ENCODE peak calls at places on chromosomes 2 and 18, in six cellular contexts. T is sigmoid colon, S is suprapubic skin, R is tibial nerve, B is SK-N-SH, C is HepG2. I is an unnamed sample.

GRCh38 chr2:55418512-55419235 is 982 bp downstream of the CCDC88A start:
- DNase-seq in T (no peak), S (no peak), R (peak), B (peak), C (peak), I (no peak)

GRCh38 chr2:113672297-113672696 is 45.2 kb downstream of the RABL2A start:
- DNase-seq in T (no peak), S (no peak), R (no peak), B (no peak), C (no peak), I (no peak)

GRCh38 chr2:5172923-5173322 is 519.3 kb upstream of the SOX11 start:
- DNase-seq in T (no peak), S (no peak), R (no peak), B (no peak), C (no peak), I (no peak)

GRCh38 chr2:121925466-121925865 is 170.0 kb downstream of the TSN start:
- DNase-seq in T (no peak), S (no peak), R (no peak), B (no peak), C (no peak), I (no peak)

GRCh38 chr2:241950878-241951331 is 81.4 kb downstream of the RTP5 start:
- DNase-seq in T (peak), S (peak), R (peak), B (peak), C (peak), I (peak)

GRCh38 chr18:9436176-9436575 is 39.1 kb upstream of the RALBP1 start:
- DNase-seq in T (no peak), S (no peak), R (no peak), B (no peak), C (no peak), I (no peak)

GRCh38 chr18:7011142-7011541 is 106.5 kb downstream of the LAMA1 start:
- DNase-seq in T (no peak), S (no peak), R (no peak), B (no peak), C (no peak), I (peak)

GRCh38 chr18:12041561-12041960 is 52.1 kb upstream of the ANKRD62 start:
- DNase-seq in T (no peak), S (no peak), R (no peak), B (no peak), C (no peak), I (no peak)

GRCh38 chr2:200338692-200339091 is 32.2 kb downstream of the SPATS2L start:
- DNase-seq in T (no peak), S (no peak), R (no peak), B (no peak), C (peak), I (no peak)

GRCh38 chr2:239361311-239361642 is 39.5 kb downstream of the HDAC4 start:
- DNase-seq in T (peak), S (no peak), R (no peak), B (no peak), C (no peak), I (no peak)

GRCh38 chr2:43293744-43294695 is 67.6 kb upstream of the ZFP36L2 start:
- DNase-seq in T (peak), S (no peak), R (peak), B (no peak), C (peak), I (no peak)

GRCh38 chr2:197838036-197838435 is 33.6 kb downstream of the PLCL1 start:
- DNase-seq in T (no peak), S (no peak), R (no peak), B (no peak), C (no peak), I (no peak)

GRCh38 chr2:197835293-197835692 is 30.9 kb downstream of the PLCL1 start:
- DNase-seq in T (no peak), S (no peak), R (no peak), B (no peak), C (no peak), I (no peak)

GRCh38 chr2:197839327-197839726 is 34.9 kb downstream of the PLCL1 start:
- DNase-seq in T (no peak), S (no peak), R (no peak), B (no peak), C (no peak), I (no peak)

GRCh38 chr2:197838589-197838988 is 34.2 kb downstream of the PLCL1 start:
- DNase-seq in T (no peak), S (no peak), R (no peak), B (no peak), C (no peak), I (no peak)
- H3K27ac ChIP-seq in T (peak), S (no peak), R (peak), B (peak), C (no peak), I (peak)

GRCh38 chr2:164014068-164014577 is 278.3 kb upstream of the FIGN start:
- DNase-seq in T (no peak), S (no peak), R (no peak), B (no peak), C (no peak), I (no peak)
- TF ChIP-seq EP300 in T (no peak), S (no peak), R (peak), B (no peak), C (no peak), I (no peak)

DNA sequence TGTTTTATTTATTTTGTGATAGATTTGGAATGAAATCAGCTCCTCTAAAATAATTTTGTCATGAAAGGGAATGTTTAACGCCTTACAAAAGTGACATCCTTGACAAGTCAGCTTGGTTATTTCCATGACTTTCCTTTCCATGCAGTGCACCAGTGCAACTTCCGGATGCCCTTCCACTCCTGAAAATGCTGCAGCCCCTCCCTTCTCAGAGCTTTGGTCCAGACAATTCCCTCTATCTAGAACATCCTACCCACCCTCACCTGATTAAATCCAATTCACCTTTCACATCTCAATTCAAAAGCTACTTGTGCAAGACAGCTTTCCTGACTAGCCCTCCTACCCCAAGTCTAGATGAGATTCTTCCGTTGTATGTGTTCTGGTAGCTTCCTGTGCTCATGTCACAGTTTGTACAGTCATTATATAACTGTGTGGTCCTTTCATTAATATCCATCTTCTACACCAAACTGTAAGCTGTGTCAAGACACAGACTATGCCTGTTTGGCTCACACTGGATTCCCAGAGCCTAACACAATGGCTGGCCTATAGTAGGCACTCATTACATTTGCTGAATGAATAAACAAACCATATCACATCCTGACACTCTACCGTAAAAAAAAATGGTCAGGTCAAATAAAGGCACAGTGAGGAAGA is 72.7 kb downstream of the ANKRD44 start:
- DNase-seq in T (no peak), S (no peak), R (no peak), B (no peak), C (no peak), I (no peak)
- H3K27ac ChIP-seq in T (no peak), S (peak), R (peak), B (no peak), C (no peak), I (no peak)

DNA sequence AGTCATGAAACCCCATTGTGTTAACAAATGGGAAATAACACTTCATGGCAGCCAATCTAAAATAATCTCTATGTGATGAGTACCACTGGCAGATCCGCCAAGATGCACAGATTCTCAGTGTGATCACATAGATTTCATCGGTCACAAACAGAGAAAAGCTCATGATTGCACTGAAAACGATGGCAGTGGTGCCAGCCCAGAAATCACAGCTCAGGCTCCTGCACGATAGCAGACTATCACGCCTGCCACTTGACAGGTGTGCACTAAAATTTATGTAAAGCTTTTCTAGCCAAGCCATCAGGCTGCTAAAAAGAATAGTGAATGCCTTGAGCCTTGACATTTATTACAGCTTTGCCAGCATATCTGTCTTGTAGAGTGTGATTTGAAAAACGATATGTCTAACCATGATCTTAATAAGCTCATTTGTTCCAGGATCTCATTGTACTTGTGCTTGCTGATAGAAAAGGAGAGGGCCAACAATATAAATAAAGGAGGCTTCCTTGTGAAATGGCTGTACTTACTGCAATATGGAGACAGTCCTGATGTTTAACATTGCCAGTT is 409.5 kb upstream of the CWC22 start:
- DNase-seq in T (no peak), S (no peak), R (no peak), B (no peak), C (no peak), I (no peak)
- TF ChIP-seq EP300 in T (no peak), S (no peak), R (no peak), B (no peak), C (no peak), I (no peak)

GRCh38 chr2:10680214-10680613 is 9.6 kb downstream of the NOL10 start:
- DNase-seq in T (no peak), S (no peak), R (no peak), B (no peak), C (no peak), I (no peak)
- H3K27ac ChIP-seq in T (no peak), S (no peak), R (no peak), B (no peak), C (no peak), I (no peak)

DNA sequence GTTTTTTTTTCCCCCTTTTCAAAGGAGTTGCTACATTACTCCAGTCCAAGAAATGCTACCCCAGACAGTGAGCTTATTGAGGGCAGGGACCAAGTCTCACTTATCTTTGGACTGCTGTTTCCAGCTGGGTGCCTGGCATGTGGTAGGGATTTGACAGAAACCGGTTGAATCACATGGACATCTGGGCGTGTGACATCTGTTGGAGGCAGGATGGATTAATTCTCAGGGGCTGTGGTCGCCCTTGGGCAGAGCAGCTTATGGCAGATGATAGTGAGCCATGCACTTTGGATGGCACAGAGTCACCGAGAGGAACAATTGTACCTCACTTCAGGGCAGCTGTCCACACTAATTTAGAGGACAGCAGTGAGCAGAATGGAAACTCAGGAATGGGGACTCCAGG is 254.6 kb upstream of the ID2 start:
- DNase-seq in T (peak), S (no peak), R (no peak), B (peak), C (no peak), I (no peak)
- TF ChIP-seq EP300 in T (no peak), S (no peak), R (no peak), B (no peak), C (no peak), I (no peak)

GRCh38 chr2:195562624-195563566 is 94.1 kb upstream of the SLC39A10 start:
- DNase-seq in T (no peak), S (no peak), R (no peak), B (peak), C (no peak), I (no peak)
- H3K27ac ChIP-seq in T (no peak), S (no peak), R (peak), B (peak), C (no peak), I (peak)